ENCODE peak calls at places on chromosomes 16 and 17, in six cellular contexts. G, Q, H, N, R and F are unnamed samples.

GRCh38 chr16:23423496-23424049 is 29.4 kb downstream of the COG7 start:
- DNase-seq in Q (no peak), G (peak; percentile 97), R (no peak), H (peak; percentile 99), N (no peak), F (peak; percentile 67)

GRCh38 chr16:85395913-85396878 is 216.9 kb upstream of the GSE1 start:
- DNase-seq in Q (no peak), H (peak; percentile 24), G (peak; percentile 44), N (peak; percentile 52), R (no peak), F (no peak)

GRCh38 chr17:66474810-66475497 is 172.5 kb downstream of the PRKCA start:
- DNase-seq in Q (no peak), H (no peak), G (no peak), N (no peak), R (peak; percentile 43), F (no peak)

GRCh38 chr16:31118223-31119155 is 1.0 kb downstream of the KAT8 start:
- DNase-seq in G (peak; percentile 92), N (no peak), R (no peak), H (peak; percentile 81), Q (no peak), F (peak; percentile 87)

GRCh38 chr17:31663576-31663975 is 195.5 kb downstream of the COPRS start:
- DNase-seq in N (no peak), G (peak; percentile 49), Q (no peak), H (peak; percentile 28), R (no peak), F (no peak)

GRCh38 chr16:80931985-80932720 is 74.5 kb downstream of the CMC2 start:
- DNase-seq in N (peak; percentile 77), R (peak; percentile 76), G (peak; percentile 40), Q (peak; percentile 35), H (peak; percentile 35), F (peak; percentile 50)

GRCh38 chr17:82370471-82371332 is 863 bp upstream of the UTS2R start:
- DNase-seq in Q (no peak), G (no peak), N (no peak), H (no peak), R (no peak), F (no peak)

GRCh38 chr16:80287674-80288073 is 253.1 kb upstream of the DYNLRB2 start:
- DNase-seq in G (no peak), H (no peak), Q (no peak), N (no peak), R (no peak), F (no peak)

GRCh38 chr17:6455321-6455705 is 11.1 kb downstream of the PIMREG start:
- DNase-seq in Q (no peak), G (no peak), N (peak; percentile 73), H (peak; percentile 17), R (peak; percentile 81), F (peak; percentile 3)

GRCh38 chr17:58181796-58182195 is 10.7 kb upstream of the EPX start:
- DNase-seq in N (no peak), H (no peak), G (no peak), R (no peak), Q (no peak), F (no peak)

GRCh38 chr16:65468121-65468520 is 346.3 kb upstream of the CDH11 start:
- DNase-seq in R (no peak), Q (no peak), H (no peak), G (no peak), N (no peak), F (no peak)

GRCh38 chr17:41967141-41967920 is 736 bp downstream of the CNP start:
- DNase-seq in R (no peak), N (peak; percentile 59), H (no peak), Q (no peak), G (no peak), F (peak; percentile 50)

GRCh38 chr17:42519546-42520444 is 16.2 kb upstream of the NAGLU start:
- DNase-seq in Q (peak; percentile 72), R (peak; percentile 77), N (peak; percentile 59), H (peak; percentile 99), G (peak; percentile 98), F (peak; percentile 92)

GRCh38 chr17:82444941-82445521 is 5.5 kb downstream of the CYBC1 start:
- DNase-seq in N (no peak), Q (no peak), R (peak; percentile 26), H (no peak), G (no peak), F (no peak)

GRCh38 chr16:64144612-64145011 is 977.3 kb downstream of the CDH11 start:
- DNase-seq in Q (no peak), R (no peak), N (no peak), H (no peak), G (peak; percentile 23), F (no peak)

GRCh38 chr17:72150632-72151460 is 30.0 kb downstream of the SOX9 start:
- DNase-seq in N (peak; percentile 50), Q (no peak), H (no peak), R (peak; percentile 96), G (no peak), F (no peak)
- H3K14ac ChIP-seq in N (no peak overlapping the region), Q (no peak overlapping the region), H (peak overlapping the region; percentile 38), R (peak overlapping the region; percentile 47), G (no peak overlapping the region), F (no peak overlapping the region)

GRCh38 chr17:20095366-20096080 is 86.4 kb downstream of the SPECC1 start:
- DNase-seq in R (peak; percentile 84), N (no peak), Q (peak; percentile 46), G (peak; percentile 30), H (peak; percentile 13), F (peak; percentile 42)
- H3K4me2 ChIP-seq in R (no peak overlapping the region), N (no peak overlapping the region), Q (no peak overlapping the region), G (no peak overlapping the region), H (peak overlapping the region; percentile 3), F (no peak overlapping the region)

DNA sequence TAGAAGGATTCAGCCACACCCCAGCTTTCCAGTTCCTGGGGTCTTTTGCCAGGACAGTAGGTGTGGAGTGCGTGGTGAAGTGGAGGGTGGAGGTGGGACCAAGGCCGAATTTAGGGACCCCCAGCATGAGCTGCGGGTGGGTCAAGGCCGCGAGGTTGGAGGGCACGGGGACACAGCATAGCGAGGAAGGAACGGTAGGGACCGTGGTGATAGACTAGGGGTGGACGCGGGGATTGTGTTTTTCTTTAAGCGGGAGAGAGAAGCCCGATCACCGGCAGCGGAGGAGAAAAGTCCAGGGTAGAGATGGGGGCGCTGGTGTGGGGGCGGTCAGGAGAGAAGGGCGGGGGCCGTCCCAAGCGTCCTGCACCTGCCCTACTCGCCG is 261 bp upstream of the B4GALNT2 start:
- DNase-seq in R (no peak), H (no peak), G (no peak), N (no peak), Q (no peak), F (no peak)
- H3K14ac ChIP-seq in R (no peak overlapping the region), H (no peak overlapping the region), G (no peak overlapping the region), N (no peak overlapping the region), Q (peak overlapping the region; percentile 82), F (no peak overlapping the region)

GRCh38 chr16:50156590-50156989 is 3.5 kb downstream of the TENT4B start:
- DNase-seq in R (no peak), N (no peak), H (no peak), G (no peak), Q (no peak), F (no peak)
- H3K4me2 ChIP-seq in R (no peak overlapping the region), N (no peak overlapping the region), H (no peak overlapping the region), G (no peak overlapping the region), Q (no peak overlapping the region), F (no peak overlapping the region)

GRCh38 chr17:16013943-16014407 is 14.4 kb downstream of the TTC19 start:
- DNase-seq in H (peak; percentile 91), N (no peak), R (no peak), Q (no peak), G (peak; percentile 86), F (peak; percentile 65)
- H3K14ac ChIP-seq in H (no peak overlapping the region), N (no peak overlapping the region), R (no peak overlapping the region), Q (no peak overlapping the region), G (no peak overlapping the region), F (no peak overlapping the region)

GRCh38 chr16:57747496-57747895 is 11.9 kb downstream of the KATNB1 start:
- DNase-seq in R (peak; percentile 20), Q (no peak), N (no peak), G (no peak), H (no peak), F (no peak)

GRCh38 chr16:57749101-57749692 is 13.6 kb downstream of the KATNB1 start:
- DNase-seq in R (no peak), N (no peak), G (no peak), Q (no peak), H (no peak), F (no peak)

GRCh38 chr16:57747996-57748395 is 12.4 kb downstream of the KATNB1 start:
- DNase-seq in G (no peak), H (no peak), N (no peak), R (no peak), Q (no peak), F (no peak)

GRCh38 chr16:57749872-57750452 is 14.4 kb downstream of the KATNB1 start:
- DNase-seq in R (no peak), H (no peak), Q (no peak), N (no peak), G (no peak), F (no peak)

GRCh38 chr16:57748596-57748995 is 13.0 kb downstream of the KATNB1 start:
- DNase-seq in N (no peak), H (no peak), G (no peak), R (peak; percentile 18), Q (no peak), F (peak; percentile 71)
- H3K4me2 ChIP-seq in N (no peak overlapping the region), H (no peak overlapping the region), G (no peak overlapping the region), R (no peak overlapping the region), Q (no peak overlapping the region), F (peak overlapping the region; percentile 40)

DNA sequence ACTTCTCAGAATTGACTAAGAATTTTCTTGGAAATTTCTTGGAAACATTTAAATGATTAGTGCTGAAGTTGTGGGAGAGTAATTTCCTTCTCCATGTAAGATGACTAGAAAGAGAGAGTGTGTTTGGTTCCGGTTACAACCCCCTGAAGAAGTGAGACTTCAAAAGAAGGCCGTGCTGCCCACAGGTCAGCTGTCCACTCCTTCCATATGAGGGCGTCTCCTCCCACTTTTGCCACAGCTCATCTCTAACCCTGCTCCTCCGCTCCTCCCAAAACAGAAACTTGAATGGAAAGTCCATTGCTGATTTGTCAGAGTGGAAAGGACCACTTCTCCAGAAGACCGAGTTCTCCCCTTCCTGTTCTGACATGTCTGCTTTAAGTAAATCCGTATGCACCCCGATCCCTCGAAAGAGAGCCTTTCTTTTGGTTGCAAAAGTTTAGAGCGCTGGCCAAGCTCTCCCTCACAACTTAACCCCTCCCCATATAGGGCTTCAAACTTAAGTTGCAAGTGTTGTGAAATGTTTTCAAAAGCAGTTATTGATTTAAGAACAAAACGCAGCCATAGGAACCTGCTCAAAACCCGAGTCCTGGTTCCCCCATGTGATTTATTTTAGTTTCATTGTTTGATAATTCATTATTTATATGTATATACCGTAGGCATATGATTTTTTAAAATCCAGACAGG is 129.5 kb downstream of the SOCS1 start:
- DNase-seq in Q (no peak), N (no peak), R (no peak), H (no peak), G (no peak), F (no peak)
- H3K14ac ChIP-seq in Q (no peak overlapping the region), N (no peak overlapping the region), R (no peak overlapping the region), H (no peak overlapping the region), G (no peak overlapping the region), F (no peak overlapping the region)